ENCODE peak calls at places on chromosomes 11 and 22, in four cellular contexts. Z, T, M and N are unnamed samples.

GRCh38 chr11:74773481-74773880 is 24.8 kb downstream of the RNF169 start:
- DNase-seq in M (no peak), Z (no peak), T (no peak), N (no peak)

GRCh38 chr11:108620958-108621772 is 27.6 kb upstream of the EXPH5 start:
- DNase-seq in Z (peak), M (no peak), T (no peak), N (no peak)

GRCh38 chr11:3146612-3147256 is 18.4 kb downstream of the OSBPL5 start:
- DNase-seq in T (no peak), M (no peak), Z (no peak), N (peak)

GRCh38 chr11:60641940-60642339 is 57.5 kb upstream of the MS4A8 start:
- DNase-seq in T (no peak), M (no peak), Z (no peak), N (no peak)

GRCh38 chr11:95698939-95699562 is 90.5 kb downstream of the FAM76B start:
- DNase-seq in T (no peak), Z (no peak), M (peak), N (no peak)

GRCh38 chr22:17943533-17944204 is 80.7 kb downstream of the MICAL3 start:
- DNase-seq in M (no peak), Z (no peak), T (no peak), N (no peak)

GRCh38 chr11:2752923-2753322 is 53.1 kb upstream of the KCNQ1OT1 start:
- DNase-seq in M (no peak), T (no peak), Z (peak), N (no peak)

GRCh38 chr11:44886765-44887164 is 63.9 kb downstream of the TP53I11 start:
- DNase-seq in Z (no peak), M (no peak), T (no peak), N (no peak)

DNA sequence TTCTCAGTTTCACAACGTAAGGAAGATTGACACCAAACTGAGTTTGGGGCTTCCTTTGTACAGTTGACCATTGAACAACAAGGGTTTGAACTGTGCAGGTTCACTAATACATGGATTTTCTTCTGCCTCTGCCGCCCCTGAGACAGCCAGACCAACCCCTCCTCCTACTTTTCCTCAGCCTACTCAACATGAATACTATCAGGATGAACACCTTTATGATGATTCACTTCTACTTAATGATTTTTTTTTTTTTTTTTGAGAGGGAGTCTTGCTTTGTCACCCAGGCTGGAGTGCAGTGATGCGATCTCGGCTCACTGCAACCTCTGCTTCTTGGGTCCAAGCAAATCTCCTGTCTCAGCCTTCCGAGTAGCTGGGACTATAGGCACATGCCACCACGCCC is 14.6 kb downstream of the RBM4 start:
- DNase-seq in Z (no peak), M (no peak), T (peak), N (no peak)
- TF ChIP-seq FOXM1 in Z (no peak), M (no peak), T (no peak), N (no peak)

GRCh38 chr11:86632499-86633269 is 39.7 kb downstream of the ME3 start:
- DNase-seq in T (no peak), Z (peak), M (peak), N (peak)

GRCh38 chr11:86625544-86625943 is 46.9 kb downstream of the ME3 start:
- DNase-seq in M (no peak), T (no peak), Z (no peak), N (no peak)

GRCh38 chr11:86625981-86626380 is 46.4 kb downstream of the ME3 start:
- DNase-seq in Z (no peak), M (no peak), T (no peak), N (no peak)

GRCh38 chr11:86627776-86628455 is 44.5 kb downstream of the ME3 start:
- DNase-seq in T (no peak), M (no peak), Z (no peak), N (peak)

GRCh38 chr11:86629070-86629706 is 43.2 kb downstream of the ME3 start:
- DNase-seq in T (no peak), Z (no peak), M (no peak), N (no peak)
- TF ChIP-seq EP300 in T (no peak), Z (no peak), M (no peak), N (no peak)

GRCh38 chr22:30036656-30037055 is 43.6 kb upstream of the HORMAD2 start:
- DNase-seq in Z (no peak), M (peak), T (peak), N (no peak)
- TF ChIP-seq FOXM1 in Z (no peak), M (no peak), T (no peak), N (no peak)

DNA sequence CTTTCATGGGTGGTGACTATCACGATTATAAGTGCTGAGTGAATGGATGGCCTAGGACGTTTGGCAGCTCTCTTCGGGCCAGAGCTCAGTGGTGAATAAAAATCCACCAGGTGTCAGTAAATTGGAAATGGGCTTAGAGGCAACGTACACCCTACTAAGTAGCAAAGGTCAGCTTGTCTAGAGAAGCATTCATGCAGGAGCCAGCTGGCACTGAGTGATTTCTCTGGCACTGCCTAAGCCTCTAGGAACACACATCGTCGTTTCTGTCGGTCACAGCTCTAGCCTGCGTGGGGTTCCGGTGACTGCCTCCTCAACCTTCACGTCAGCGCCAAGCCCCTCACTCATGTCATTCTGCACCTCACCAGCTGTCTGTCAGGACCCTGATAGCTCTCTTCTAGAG is 192.4 kb upstream of the NTM start:
- DNase-seq in M (no peak), Z (no peak), T (no peak), N (no peak)
- TF ChIP-seq EP300 in M (no peak), Z (no peak), T (no peak), N (no peak)

GRCh38 chr22:44261861-44262595 is 50.7 kb downstream of the SHISAL1 start:
- DNase-seq in Z (no peak), M (no peak), T (no peak), N (peak)
- TF ChIP-seq FOXM1 in Z (no peak), M (no peak), T (no peak), N (no peak)